ENCODE peak calls at places on chromosome 20, in four cellular contexts. I, M, X and N are unnamed samples. For H3K36me3, the result is how much of the 10 kb centered on the place peaks cover.

GRCh38 chr20:25487306-25487705 is 79.8 kb downstream of the GINS1 start:
- DNase-seq in I (no peak), M (no peak), X (no peak), N (no peak)

GRCh38 chr20:24917797-24918578 is 31.1 kb upstream of the CST7 start:
- DNase-seq in I (peak), M (peak), X (no peak), N (peak)

GRCh38 chr20:40434122-40434521 is 254.9 kb downstream of the MAFB start:
- DNase-seq in I (no peak), M (no peak), X (no peak), N (no peak)

GRCh38 chr20:4925842-4926530 is 75.3 kb downstream of the SLC23A2 start:
- DNase-seq in I (peak), M (peak), X (no peak), N (no peak)

GRCh38 chr20:1895674-1896496 is 678 bp downstream of the SIRPA start:
- DNase-seq in I (no peak), M (peak), X (no peak), N (peak)

GRCh38 chr20:23663180-23663579 is 25.4 kb upstream of the CST3 start:
- DNase-seq in I (no peak), M (no peak), X (no peak), N (no peak)

GRCh38 chr20:24681634-24682495 is 212.4 kb downstream of the SYNDIG1 start:
- DNase-seq in I (no peak), M (no peak), X (no peak), N (no peak)

GRCh38 chr20:11117808-11118528 is 444.2 kb upstream of the JAG1 start:
- DNase-seq in I (no peak), M (no peak), X (no peak), N (no peak)

GRCh38 chr20:10549511-10549910 is 114.4 kb downstream of the SLX4IP start:
- DNase-seq in I (no peak), M (no peak), X (no peak), N (no peak)

GRCh38 chr20:34574426-34574825 is 15.9 kb downstream of the MAP1LC3A start:
- DNase-seq in I (no peak), M (no peak), X (no peak), N (no peak)

GRCh38 chr20:1327241-1327653 is 1.7 kb downstream of the SDCBP2 start:
- DNase-seq in I (no peak), M (no peak), X (no peak), N (no peak)

GRCh38 chr20:1779567-1779966 is 115.6 kb upstream of the SIRPA start:
- DNase-seq in I (no peak), M (no peak), X (no peak), N (no peak)

GRCh38 chr20:20217626-20218025 is 150.3 kb upstream of the INSM1 start:
- DNase-seq in I (no peak), M (no peak), X (no peak), N (no peak)

GRCh38 chr20:38195041-38195504 is 30.0 kb upstream of the TGM2 start:
- DNase-seq in I (no peak), M (no peak), X (no peak), N (no peak)

GRCh38 chr20:32153156-32153665 is 43.7 kb downstream of the TM9SF4 start:
- DNase-seq in I (no peak), M (no peak), X (no peak), N (no peak)
- H3K36me3 ChIP-seq in I (under half), M (under half), X (under half), N (under half)

GRCh38 chr20:58256842-58257241 is 28.4 kb upstream of the ANKRD60 start:
- DNase-seq in I (no peak), M (no peak), X (no peak), N (peak)
- H3K36me3 ChIP-seq in I (under half), M (under half), X (under half), N (under half)

GRCh38 chr20:21372016-21372415 is 25.3 kb downstream of the NKX2-4 start:
- DNase-seq in I (no peak), M (no peak), X (no peak), N (no peak)
- H3K36me3 ChIP-seq in I (under half), M (under half), X (under half), N (under half)

GRCh38 chr20:62890444-62890843 is 28.8 kb upstream of the TCFL5 start:
- DNase-seq in I (no peak), M (no peak), X (no peak), N (no peak)

GRCh38 chr20:62894261-62894660 is 32.0 kb downstream of the DIDO1 start:
- DNase-seq in I (no peak), M (no peak), X (no peak), N (no peak)

GRCh38 chr20:62891111-62891510 is 29.5 kb upstream of the TCFL5 start:
- DNase-seq in I (no peak), M (no peak), X (no peak), N (no peak)

GRCh38 chr20:62893700-62894099 is 32.1 kb upstream of the TCFL5 start:
- DNase-seq in I (no peak), M (no peak), X (no peak), N (no peak)

GRCh38 chr20:62892348-62893304 is 31.0 kb upstream of the TCFL5 start:
- DNase-seq in I (no peak), M (no peak), X (no peak), N (no peak)
- H3K36me3 ChIP-seq in I (under half), M (under half), X (under half), N (half or more)

GRCh38 chr20:46120136-46120535 is 2.0 kb downstream of the CD40 start:
- DNase-seq in I (no peak), M (no peak), X (no peak), N (no peak)

GRCh38 chr20:46122071-46122470 is 4.0 kb downstream of the CD40 start:
- DNase-seq in I (no peak), M (no peak), X (no peak), N (no peak)

GRCh38 chr20:46122516-46123481 is 4.7 kb downstream of the CD40 start:
- DNase-seq in I (no peak), M (no peak), X (no peak), N (no peak)

GRCh38 chr20:46119547-46119946 is 1.4 kb downstream of the CD40 start:
- DNase-seq in I (no peak), M (no peak), X (no peak), N (no peak)

GRCh38 chr20:46121531-46121930 is 3.4 kb downstream of the CD40 start:
- DNase-seq in I (no peak), M (no peak), X (no peak), N (no peak)
- H3K36me3 ChIP-seq in I (under half), M (under half), X (under half), N (under half)

GRCh38 chr20:19000071-19000470 is 186.5 kb downstream of the SCP2D1 start:
- DNase-seq in I (no peak), M (no peak), X (no peak), N (no peak)

GRCh38 chr20:19004975-19005374 is 191.4 kb downstream of the SCP2D1 start:
- DNase-seq in I (no peak), M (no peak), X (no peak), N (no peak)

GRCh38 chr20:19003759-19004336 is 190.3 kb downstream of the SCP2D1 start:
- DNase-seq in I (no peak), M (no peak), X (no peak), N (no peak)

GRCh38 chr20:18999076-18999475 is 185.5 kb downstream of the SCP2D1 start:
- DNase-seq in I (no peak), M (no peak), X (no peak), N (no peak)

GRCh38 chr20:19001177-19001576 is 187.6 kb downstream of the SCP2D1 start:
- DNase-seq in I (no peak), M (no peak), X (no peak), N (no peak)
- H3K36me3 ChIP-seq in I (under half), M (under half), X (under half), N (under half)

GRCh38 chr20:48651271-48651670 is 176.5 kb downstream of the PREX1 start:
- DNase-seq in I (no peak), M (no peak), X (no peak), N (no peak)
- H3K36me3 ChIP-seq in I (under half), M (under half), X (under half), N (half or more)